ENCODE peak calls at places on chromosomes 16 and 17, in eight cellular contexts. J is HEK293T, G is PC-3, T is tibial nerve, L is mucosa of gallbladder, P is fibroblast of lung, Z is AG09309, M is fibroblast of gingiva. E is an unnamed sample.
A peak's percentile ranks its signal among the peaks of the same experiment; 100 is the strongest.

GRCh38 chr16:70795513-70795912 is 5.4 kb downstream of the VAC14 start:
- DNase-seq in J (no peak), G (no peak), T (no peak), L (no peak), P (no peak), Z (no peak), M (no peak), E (no peak)

GRCh38 chr17:48510761-48511604 is 19.8 kb downstream of the HOXB1 start:
- DNase-seq in J (no peak), G (peak; percentile 92), T (no peak), L (no peak), P (peak; percentile 40), Z (peak; percentile 61), M (peak; percentile 69), E (no peak)

GRCh38 chr16:85898521-85899442 is at the start of gene IRF8:
- DNase-seq in J (peak; percentile 87), G (no peak), T (peak; percentile 46), L (peak; percentile 70), P (peak; percentile 66), Z (no peak), M (no peak), E (peak; percentile 76)

GRCh38 chr17:61201211-61201610 is 198.4 kb upstream of the TBX2 start:
- DNase-seq in J (no peak), G (peak; percentile 95), T (no peak), L (no peak), P (peak; percentile 98), Z (peak; percentile 91), M (peak; percentile 96), E (no peak)

GRCh38 chr17:45424769-45425124 is 7.9 kb downstream of the ARHGAP27 start:
- DNase-seq in J (no peak), G (no peak), T (no peak), L (no peak), P (no peak), Z (no peak), M (no peak), E (peak; percentile 38)

GRCh38 chr16:80144191-80144590 is 396.6 kb upstream of the DYNLRB2 start:
- DNase-seq in J (no peak), G (no peak), T (no peak), L (no peak), P (peak; percentile 70), Z (no peak), M (no peak), E (no peak)

GRCh38 chr17:47720754-47721533 is 12.1 kb upstream of the TBX21 start:
- DNase-seq in J (peak; percentile 25), G (peak; percentile 88), T (no peak), L (no peak), P (peak; percentile 33), Z (no peak), M (no peak), E (no peak)

GRCh38 chr17:15398736-15399331 is 57.4 kb upstream of the TEKT3 start:
- DNase-seq in J (no peak), G (peak; percentile 93), T (no peak), L (no peak), P (peak; percentile 69), Z (no peak), M (no peak), E (peak; percentile 83)

GRCh38 chr17:21171309-21171922 is 42.5 kb downstream of the TMEM11 start:
- DNase-seq in J (no peak), G (no peak), T (no peak), L (no peak), P (no peak), Z (no peak), M (no peak), E (no peak)

GRCh38 chr16:77596243-77596642 is 126.1 kb upstream of the NUDT7 start:
- DNase-seq in J (no peak), G (no peak), T (no peak), L (no peak), P (peak; percentile 76), Z (peak; percentile 46), M (peak; percentile 75), E (no peak)

GRCh38 chr17:75830168-75831031 is 13.8 kb downstream of the UNC13D start:
- DNase-seq in J (peak; percentile 73), G (peak; percentile 19), T (no peak), L (no peak), P (no peak), Z (no peak), M (no peak), E (no peak)